ENCODE peak calls at places on chromosomes 5 and 9, in nine cellular contexts. One of them, this sample, is unnamed.

GRCh38 chr5:71475788-71476384 is 20.4 kb downstream of the BDP1 start:
- DNase-seq in mucosa of descending colon: no peak
- DNase-seq in left ventricle myocardium inferior: no peak
- DNase-seq in GM20000: peak
- DNase-seq in HFF-Myc: no peak
- DNase-seq in endothelial cell: no peak
- DNase-seq in bronchial epithelial cell: peak
- DNase-seq in Panc1: no peak
- DNase-seq in lower leg skin: no peak
- DNase-seq in this sample: no peak

GRCh38 chr5:171757853-171758535 is 27.6 kb upstream of the SMIM23 start:
- DNase-seq in mucosa of descending colon: no peak
- DNase-seq in endothelial cell: no peak
- DNase-seq in Panc1: peak
- DNase-seq in lower leg skin: no peak
- DNase-seq in HFF-Myc: peak
- DNase-seq in bronchial epithelial cell: peak
- DNase-seq in left ventricle myocardium inferior: no peak
- DNase-seq in GM20000: no peak
- DNase-seq in this sample: no peak

GRCh38 chr9:4301302-4301701 is 1.4 kb upstream of the GLIS3 start:
- DNase-seq in Panc1: no peak
- DNase-seq in left ventricle myocardium inferior: no peak
- DNase-seq in endothelial cell: no peak
- DNase-seq in lower leg skin: no peak
- DNase-seq in GM20000: no peak
- DNase-seq in HFF-Myc: no peak
- DNase-seq in mucosa of descending colon: no peak
- DNase-seq in bronchial epithelial cell: peak
- DNase-seq in this sample: no peak

GRCh38 chr9:34518896-34519295 is 3.9 kb downstream of the ENHO start:
- DNase-seq in Panc1: no peak
- DNase-seq in endothelial cell: no peak
- DNase-seq in mucosa of descending colon: no peak
- DNase-seq in GM20000: no peak
- DNase-seq in lower leg skin: no peak
- DNase-seq in HFF-Myc: no peak
- DNase-seq in left ventricle myocardium inferior: no peak
- DNase-seq in bronchial epithelial cell: no peak
- DNase-seq in this sample: no peak

GRCh38 chr9:91346644-91347043 is 15.1 kb downstream of the AUH start:
- DNase-seq in bronchial epithelial cell: peak
- DNase-seq in HFF-Myc: no peak
- DNase-seq in lower leg skin: no peak
- DNase-seq in mucosa of descending colon: no peak
- DNase-seq in GM20000: no peak
- DNase-seq in Panc1: no peak
- DNase-seq in left ventricle myocardium inferior: no peak
- DNase-seq in endothelial cell: no peak
- DNase-seq in this sample: no peak

GRCh38 chr5:139764250-139764791 is 31.3 kb upstream of the PSD2 start:
- DNase-seq in GM20000: no peak
- DNase-seq in lower leg skin: no peak
- DNase-seq in mucosa of descending colon: no peak
- DNase-seq in left ventricle myocardium inferior: no peak
- DNase-seq in endothelial cell: no peak
- DNase-seq in Panc1: no peak
- DNase-seq in HFF-Myc: no peak
- DNase-seq in bronchial epithelial cell: no peak
- DNase-seq in this sample: no peak

GRCh38 chr5:103785569-103785968 is 223.0 kb upstream of the NUDT12 start:
- DNase-seq in bronchial epithelial cell: peak
- DNase-seq in endothelial cell: no peak
- DNase-seq in lower leg skin: no peak
- DNase-seq in Panc1: no peak
- DNase-seq in left ventricle myocardium inferior: no peak
- DNase-seq in mucosa of descending colon: no peak
- DNase-seq in GM20000: no peak
- DNase-seq in HFF-Myc: no peak
- DNase-seq in this sample: no peak

GRCh38 chr5:108324886-108325285 is 57.0 kb downstream of the FBXL17 start:
- DNase-seq in HFF-Myc: no peak
- DNase-seq in Panc1: no peak
- DNase-seq in left ventricle myocardium inferior: no peak
- DNase-seq in lower leg skin: no peak
- DNase-seq in endothelial cell: no peak
- DNase-seq in bronchial epithelial cell: no peak
- DNase-seq in mucosa of descending colon: no peak
- DNase-seq in GM20000: no peak
- DNase-seq in this sample: no peak

GRCh38 chr5:136190904-136191303 is 2.1 kb downstream of the SMIM32 start:
- DNase-seq in HFF-Myc: no peak
- DNase-seq in Panc1: no peak
- DNase-seq in endothelial cell: no peak
- DNase-seq in bronchial epithelial cell: no peak
- DNase-seq in GM20000: no peak
- DNase-seq in lower leg skin: no peak
- DNase-seq in mucosa of descending colon: no peak
- DNase-seq in left ventricle myocardium inferior: no peak
- DNase-seq in this sample: no peak

GRCh38 chr5:107704686-107705389 is 34.1 kb upstream of the EFNA5 start:
- DNase-seq in lower leg skin: no peak
- DNase-seq in left ventricle myocardium inferior: no peak
- DNase-seq in GM20000: no peak
- DNase-seq in endothelial cell: no peak
- DNase-seq in HFF-Myc: no peak
- DNase-seq in mucosa of descending colon: no peak
- DNase-seq in bronchial epithelial cell: no peak
- DNase-seq in Panc1: no peak
- DNase-seq in this sample: no peak

GRCh38 chr9:22214497-22215031 is 205.5 kb upstream of the CDKN2B start:
- DNase-seq in lower leg skin: no peak
- DNase-seq in GM20000: no peak
- DNase-seq in mucosa of descending colon: no peak
- DNase-seq in HFF-Myc: no peak
- DNase-seq in Panc1: no peak
- DNase-seq in endothelial cell: no peak
- DNase-seq in left ventricle myocardium inferior: no peak
- DNase-seq in bronchial epithelial cell: peak
- DNase-seq in this sample: no peak

GRCh38 chr9:22217254-22217653 is 208.1 kb upstream of the CDKN2B start:
- DNase-seq in lower leg skin: no peak
- DNase-seq in Panc1: no peak
- DNase-seq in bronchial epithelial cell: no peak
- DNase-seq in mucosa of descending colon: no peak
- DNase-seq in HFF-Myc: no peak
- DNase-seq in left ventricle myocardium inferior: no peak
- DNase-seq in GM20000: no peak
- DNase-seq in endothelial cell: no peak
- DNase-seq in this sample: no peak

GRCh38 chr9:22214021-22214420 is 204.9 kb upstream of the CDKN2B start:
- DNase-seq in mucosa of descending colon: no peak
- DNase-seq in GM20000: no peak
- DNase-seq in left ventricle myocardium inferior: no peak
- DNase-seq in lower leg skin: no peak
- DNase-seq in HFF-Myc: no peak
- DNase-seq in Panc1: no peak
- DNase-seq in endothelial cell: no peak
- DNase-seq in bronchial epithelial cell: no peak
- DNase-seq in this sample: no peak

GRCh38 chr9:22215492-22215891 is 206.4 kb upstream of the CDKN2B start:
- DNase-seq in mucosa of descending colon: no peak
- DNase-seq in lower leg skin: no peak
- DNase-seq in endothelial cell: no peak
- DNase-seq in Panc1: no peak
- DNase-seq in HFF-Myc: no peak
- DNase-seq in GM20000: no peak
- DNase-seq in left ventricle myocardium inferior: no peak
- DNase-seq in bronchial epithelial cell: no peak
- DNase-seq in this sample: no peak

DNA sequence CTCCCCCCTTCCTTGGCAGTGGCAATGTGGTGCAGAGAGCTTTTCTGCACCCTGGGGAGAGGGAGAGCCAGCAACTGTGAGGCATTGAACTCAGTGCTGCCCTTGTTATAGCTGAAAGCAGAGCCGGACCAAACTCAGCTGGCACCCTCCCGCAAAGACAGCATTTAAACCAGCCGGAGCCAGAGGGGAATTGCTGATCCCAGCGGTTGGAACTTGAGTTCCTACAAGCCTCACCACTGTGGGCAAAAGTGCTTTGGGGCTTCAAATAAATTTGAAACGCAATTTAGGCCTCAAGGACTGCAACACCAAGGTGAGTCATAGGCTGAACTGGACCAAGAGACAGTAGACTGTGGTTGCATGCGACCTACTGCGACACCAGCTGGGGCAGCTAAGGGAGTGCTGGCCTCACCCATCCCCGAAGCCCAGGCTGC is 207.6 kb upstream of the CDKN2B start:
- DNase-seq in Panc1: no peak
- DNase-seq in mucosa of descending colon: no peak
- DNase-seq in lower leg skin: no peak
- DNase-seq in left ventricle myocardium inferior: no peak
- DNase-seq in HFF-Myc: no peak
- DNase-seq in bronchial epithelial cell: no peak
- DNase-seq in endothelial cell: no peak
- DNase-seq in GM20000: no peak
- DNase-seq in this sample: no peak
- TF ChIP-seq CTCF in Panc1: no peak
- TF ChIP-seq CTCF in mucosa of descending colon: no peak
- TF ChIP-seq CTCF in lower leg skin: no peak
- TF ChIP-seq CTCF in left ventricle myocardium inferior: no peak
- TF ChIP-seq CTCF in HFF-Myc: no peak
- TF ChIP-seq CTCF in bronchial epithelial cell: no peak
- TF ChIP-seq CTCF in endothelial cell: no peak
- TF ChIP-seq CTCF in GM20000: no peak
- TF ChIP-seq CTCF in this sample: no peak

DNA sequence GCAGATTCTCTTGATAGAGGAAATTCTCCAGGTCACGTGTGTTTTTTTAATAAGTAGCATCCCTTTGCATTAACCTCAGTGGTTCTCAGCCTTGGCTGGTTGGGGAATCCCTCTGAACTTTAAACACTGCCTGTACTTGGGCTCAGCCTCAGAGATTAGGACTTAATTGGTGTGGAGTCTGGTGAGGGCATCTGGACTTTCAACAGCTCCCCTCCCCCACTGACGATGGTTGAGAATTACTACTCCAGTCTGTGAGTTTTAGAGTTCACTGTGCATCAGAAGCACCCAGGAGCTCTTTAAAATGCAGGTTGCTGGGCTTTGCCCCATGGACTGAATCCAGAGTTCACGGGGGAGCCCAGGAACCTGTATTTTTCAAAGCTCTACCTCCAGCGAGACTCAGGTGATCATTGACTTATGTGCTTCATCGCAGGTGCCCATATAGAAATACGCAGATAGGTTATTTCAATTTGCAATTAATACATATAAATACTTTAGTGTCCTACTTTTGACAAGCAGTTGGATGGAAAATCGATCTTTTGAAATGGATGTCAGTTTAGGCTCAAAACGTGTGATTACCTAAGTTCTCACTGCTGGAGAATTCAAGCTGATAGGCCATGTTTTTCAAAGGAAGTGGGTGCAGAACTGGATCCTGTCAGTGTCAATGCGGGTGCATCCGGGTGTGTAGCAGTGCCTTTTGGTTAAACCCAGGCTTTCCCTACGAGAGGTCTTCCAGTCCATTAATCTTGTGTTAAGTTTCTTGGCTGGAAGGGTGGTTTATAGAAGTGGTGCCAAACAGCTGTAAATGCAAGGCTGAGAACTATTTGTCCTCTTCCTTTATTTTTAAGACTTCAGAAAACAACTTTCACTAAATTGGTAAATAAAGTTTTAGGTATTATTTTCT is 71.6 kb downstream of the DAPK1 start:
- DNase-seq in GM20000: no peak
- DNase-seq in Panc1: no peak
- DNase-seq in lower leg skin: no peak
- DNase-seq in mucosa of descending colon: no peak
- DNase-seq in HFF-Myc: no peak
- DNase-seq in left ventricle myocardium inferior: no peak
- DNase-seq in endothelial cell: no peak
- DNase-seq in bronchial epithelial cell: no peak
- DNase-seq in this sample: no peak
- TF ChIP-seq CTCF in GM20000: no peak
- TF ChIP-seq CTCF in Panc1: no peak
- TF ChIP-seq CTCF in lower leg skin: no peak
- TF ChIP-seq CTCF in mucosa of descending colon: no peak
- TF ChIP-seq CTCF in HFF-Myc: no peak
- TF ChIP-seq CTCF in left ventricle myocardium inferior: no peak
- TF ChIP-seq CTCF in endothelial cell: no peak
- TF ChIP-seq CTCF in bronchial epithelial cell: no peak
- TF ChIP-seq CTCF in this sample: no peak

GRCh38 chr5:144390133-144390532 is 219.5 kb downstream of the KCTD16 start:
- DNase-seq in mucosa of descending colon: no peak
- DNase-seq in lower leg skin: no peak
- DNase-seq in bronchial epithelial cell: peak
- DNase-seq in Panc1: no peak
- DNase-seq in HFF-Myc: no peak
- DNase-seq in endothelial cell: no peak
- DNase-seq in left ventricle myocardium inferior: no peak
- DNase-seq in GM20000: no peak
- DNase-seq in this sample: no peak
- TF ChIP-seq CTCF in mucosa of descending colon: no peak
- TF ChIP-seq CTCF in lower leg skin: no peak
- TF ChIP-seq CTCF in bronchial epithelial cell: peak
- TF ChIP-seq CTCF in Panc1: peak
- TF ChIP-seq CTCF in HFF-Myc: no peak
- TF ChIP-seq CTCF in endothelial cell: peak
- TF ChIP-seq CTCF in left ventricle myocardium inferior: peak
- TF ChIP-seq CTCF in GM20000: no peak
- TF ChIP-seq CTCF in this sample: peak

GRCh38 chr9:125356032-125356431 is 94.4 kb downstream of the GAPVD1 start:
- DNase-seq in lower leg skin: no peak
- DNase-seq in mucosa of descending colon: no peak
- DNase-seq in HFF-Myc: no peak
- DNase-seq in left ventricle myocardium inferior: no peak
- DNase-seq in Panc1: no peak
- DNase-seq in endothelial cell: no peak
- DNase-seq in GM20000: no peak
- DNase-seq in bronchial epithelial cell: no peak
- DNase-seq in this sample: no peak

GRCh38 chr9:125360621-125361020 is 99.0 kb downstream of the GAPVD1 start:
- DNase-seq in mucosa of descending colon: no peak
- DNase-seq in left ventricle myocardium inferior: no peak
- DNase-seq in Panc1: no peak
- DNase-seq in endothelial cell: no peak
- DNase-seq in GM20000: no peak
- DNase-seq in HFF-Myc: no peak
- DNase-seq in bronchial epithelial cell: no peak
- DNase-seq in lower leg skin: no peak
- DNase-seq in this sample: no peak

GRCh38 chr9:125359011-125359410 is 97.4 kb downstream of the GAPVD1 start:
- DNase-seq in lower leg skin: no peak
- DNase-seq in Panc1: no peak
- DNase-seq in mucosa of descending colon: no peak
- DNase-seq in bronchial epithelial cell: no peak
- DNase-seq in GM20000: no peak
- DNase-seq in HFF-Myc: no peak
- DNase-seq in endothelial cell: no peak
- DNase-seq in left ventricle myocardium inferior: no peak
- DNase-seq in this sample: no peak

GRCh38 chr9:125366676-125367075 is 105.0 kb downstream of the GAPVD1 start:
- DNase-seq in mucosa of descending colon: no peak
- DNase-seq in HFF-Myc: no peak
- DNase-seq in GM20000: no peak
- DNase-seq in bronchial epithelial cell: no peak
- DNase-seq in Panc1: no peak
- DNase-seq in endothelial cell: no peak
- DNase-seq in left ventricle myocardium inferior: no peak
- DNase-seq in lower leg skin: no peak
- DNase-seq in this sample: no peak

GRCh38 chr9:125361837-125362531 is 100.4 kb downstream of the GAPVD1 start:
- DNase-seq in mucosa of descending colon: no peak
- DNase-seq in left ventricle myocardium inferior: no peak
- DNase-seq in lower leg skin: no peak
- DNase-seq in GM20000: no peak
- DNase-seq in HFF-Myc: peak
- DNase-seq in endothelial cell: peak
- DNase-seq in bronchial epithelial cell: peak
- DNase-seq in Panc1: no peak
- DNase-seq in this sample: no peak
- TF ChIP-seq CTCF in mucosa of descending colon: no peak
- TF ChIP-seq CTCF in left ventricle myocardium inferior: no peak
- TF ChIP-seq CTCF in lower leg skin: no peak
- TF ChIP-seq CTCF in GM20000: no peak
- TF ChIP-seq CTCF in HFF-Myc: peak
- TF ChIP-seq CTCF in endothelial cell: peak
- TF ChIP-seq CTCF in bronchial epithelial cell: peak
- TF ChIP-seq CTCF in Panc1: peak
- TF ChIP-seq CTCF in this sample: peak